ENCODE peak calls at places on chromosomes 2 and 18, in eight cellular contexts. A is activated B cell treated with CpG ODN at 0.5 μM for 24 hours, T is iPS DF 19.7, X is Caki2, W is SK-N-DZ, E is body of pancreas, I is A549, B is HT1080. R is an unnamed sample.

GRCh38 chr2:239299218-239299939 is 101.4 kb downstream of the HDAC4 start:
- DNase-seq in T (no peak), A (peak), I (no peak), X (no peak), W (no peak), B (no peak), E (peak), R (peak)

GRCh38 chr18:61398961-61399632 is 65.9 kb downstream of the CDH20 start:
- DNase-seq in W (no peak), B (peak), T (no peak), I (no peak), X (no peak), A (no peak), E (no peak), R (no peak)

GRCh38 chr2:222912117-222912516 is 51.3 kb downstream of the ACSL3 start:
- DNase-seq in X (no peak), T (no peak), B (no peak), W (no peak), E (no peak), A (peak), I (no peak), R (no peak)

GRCh38 chr2:70901235-70902066 is 34.2 kb upstream of the ATP6V1B1 start:
- DNase-seq in E (peak), I (no peak), B (no peak), X (no peak), W (peak), A (no peak), T (no peak), R (peak)

GRCh38 chr2:175730025-175730424 is 272.0 kb downstream of the LNPK start:
- DNase-seq in B (no peak), W (no peak), I (no peak), T (no peak), E (no peak), X (no peak), A (no peak), R (no peak)

GRCh38 chr2:6793371-6793770 is 72.3 kb downstream of the CMPK2 start:
- DNase-seq in A (no peak), T (no peak), W (no peak), E (no peak), I (no peak), X (no peak), B (peak), R (no peak)

GRCh38 chr18:56374005-56374655 is 264.3 kb downstream of the TXNL1 start:
- DNase-seq in B (no peak), E (no peak), X (peak), A (no peak), T (no peak), I (peak), W (no peak), R (no peak)

GRCh38 chr2:223860809-223861738 is 23.7 kb upstream of the AP1S3 start:
- DNase-seq in E (peak), I (peak), A (no peak), B (peak), T (no peak), X (peak), W (no peak), R (no peak)

GRCh38 chr2:238263204-238264071 is 23.6 kb upstream of the HES6 start:
- DNase-seq in I (peak), E (peak), X (peak), B (peak), A (peak), W (peak), T (no peak), R (peak)

R was measured in BE2C.